ENCODE peak calls at places on chromosomes 1 and 21, in six cellular contexts. N, L, U, E, O and J are unnamed samples.

GRCh38 chr1:157357111-157357510 is 195.2 kb downstream of the FCRL5 start:
- DNase-seq in N (no peak), U (no peak), O (no peak), E (no peak), L (no peak), J (no peak)

GRCh38 chr1:1183221-1183747 is 9.6 kb downstream of the TTLL10 start:
- DNase-seq in E (no peak), L (no peak), U (no peak), O (peak; percentile 46), N (peak; percentile 20), J (peak; percentile 5)

GRCh38 chr1:111205724-111206070 is 5.3 kb upstream of the DENND2D start:
- DNase-seq in O (no peak), E (no peak), L (no peak), N (no peak), U (no peak), J (no peak)

GRCh38 chr1:241992734-241993133 is 6.2 kb downstream of the MAP1LC3C start:
- DNase-seq in L (no peak), E (no peak), N (no peak), U (no peak), O (no peak), J (no peak)

GRCh38 chr1:11885922-11886321 is 27.2 kb upstream of the NPPB start:
- DNase-seq in U (no peak), L (no peak), N (no peak), O (no peak), E (no peak), J (no peak)

GRCh38 chr1:17190526-17190995 is 14.4 kb upstream of the PADI1 start:
- DNase-seq in N (no peak), O (no peak), U (no peak), E (no peak), L (no peak), J (no peak)

GRCh38 chr1:240435996-240436566 is 175.9 kb downstream of the GREM2 start:
- DNase-seq in N (no peak), O (no peak), E (no peak), U (no peak), L (no peak), J (no peak)

GRCh38 chr21:26041441-26042180 is 129.0 kb downstream of the APP start:
- DNase-seq in U (no peak), L (no peak), E (no peak), O (no peak), N (no peak), J (no peak)

GRCh38 chr1:69671363-69672010 is 103.8 kb downstream of the LRRC7 start:
- DNase-seq in O (no peak), E (no peak), N (no peak), L (no peak), U (no peak), J (no peak)

GRCh38 chr21:45412909-45413581 is 8.1 kb downstream of the COL18A1 start:
- DNase-seq in N (peak; percentile 18), U (no peak), O (no peak), L (no peak), E (no peak), J (peak; percentile 8)

GRCh38 chr1:218430346-218430745 is 85.2 kb downstream of the TGFB2 start:
- DNase-seq in L (no peak), E (no peak), O (no peak), U (no peak), N (no peak), J (no peak)

GRCh38 chr1:216045400-216045799 is 377.8 kb downstream of the USH2A start:
- DNase-seq in U (no peak), L (no peak), N (no peak), O (no peak), E (no peak), J (no peak)

GRCh38 chr1:113984710-113985109 is 5.4 kb downstream of the OLFML3 start:
- DNase-seq in U (no peak), N (no peak), O (no peak), L (no peak), E (no peak), J (no peak)

GRCh38 chr1:15220825-15221431 is 26.1 kb upstream of the FHAD1 start:
- DNase-seq in L (no peak), E (no peak), U (peak; percentile 18), N (no peak), O (no peak), J (peak; percentile 54)

GRCh38 chr1:167060141-167061072 is 29.8 kb downstream of the GPA33 start:
- DNase-seq in O (no peak), L (no peak), E (no peak), U (peak; percentile 18), N (no peak), J (no peak)

GRCh38 chr1:5907386-5907785 is 84.8 kb downstream of the NPHP4 start:
- DNase-seq in L (no peak), O (no peak), U (no peak), E (no peak), N (no peak), J (no peak)

GRCh38 chr1:29575826-29576225 is 339.5 kb downstream of the PTPRU start:
- DNase-seq in N (no peak), U (no peak), E (no peak), L (no peak), O (no peak), J (no peak)

GRCh38 chr1:65147424-65148177 is 402 bp upstream of the AK4 start:
- DNase-seq in L (peak; percentile 41), U (peak; percentile 20), N (peak; percentile 84), E (no peak), O (peak; percentile 69), J (peak; percentile 45)

GRCh38 chr1:35499652-35500176 is 57.5 kb downstream of the KIAA0319L start:
- DNase-seq in L (no peak), N (no peak), O (no peak), E (no peak), U (no peak), J (no peak)

GRCh38 chr1:59977075-59977410 is 50.5 kb upstream of the CYP2J2 start:
- DNase-seq in L (no peak), E (no peak), U (no peak), O (no peak), N (no peak), J (no peak)

GRCh38 chr1:55209247-55209646 is 5.9 kb downstream of the USP24 start:
- DNase-seq in U (no peak), O (no peak), L (no peak), E (no peak), N (no peak), J (no peak)

GRCh38 chr1:240004086-240004749 is 87.5 kb upstream of the FMN2 start:
- DNase-seq in U (peak; percentile 46), N (no peak), E (no peak), O (no peak), L (no peak), J (no peak)

GRCh38 chr1:114397601-114398000 is 113.4 kb downstream of the TRIM33 start:
- DNase-seq in N (no peak), O (no peak), E (no peak), L (no peak), U (no peak), J (no peak)

GRCh38 chr1:105492941-105493340 is 1563.5 kb upstream of the PRMT6 start:
- DNase-seq in E (no peak), U (no peak), L (no peak), O (no peak), N (no peak), J (no peak)

GRCh38 chr1:165914136-165914798 is 86.9 kb downstream of the UCK2 start:
- DNase-seq in N (no peak), E (peak; percentile 54), O (no peak), U (peak; percentile 79), L (peak; percentile 69), J (peak; percentile 81)

GRCh38 chr1:190904091-190904695 is 426.5 kb upstream of the BRINP3 start:
- DNase-seq in U (no peak), N (no peak), L (no peak), E (no peak), O (no peak), J (no peak)

GRCh38 chr21:33136898-33137502 is 67.1 kb downstream of the OLIG1 start:
- DNase-seq in N (no peak), O (no peak), L (no peak), U (no peak), E (no peak), J (no peak)

GRCh38 chr1:20411196-20411980 is 74.6 kb downstream of the CAMK2N1 start:
- DNase-seq in N (no peak), E (peak; percentile 60), O (no peak), U (peak; percentile 51), L (no peak), J (no peak)

GRCh38 chr1:6438047-6438525 is 13.5 kb downstream of the ESPN start:
- DNase-seq in L (peak; percentile 54), N (no peak), E (no peak), U (peak; percentile 73), O (no peak), J (peak; percentile 69)

GRCh38 chr1:40840526-40841323 is 21.4 kb downstream of the CITED4 start:
- DNase-seq in O (no peak), N (no peak), L (no peak), E (no peak), U (no peak), J (no peak)
- TF ChIP-seq CTCF in O (no peak), N (no peak), L (no peak), E (no peak), U (no peak), J (no peak)

GRCh38 chr1:151708891-151709290 is 7.7 kb downstream of the CELF3 start:
- DNase-seq in E (no peak), O (no peak), L (no peak), N (no peak), U (no peak), J (no peak)
- H3K4me1 ChIP-seq in E (no peaks in the 10 kb centered on the region), O (peaks cover 4% of the 10 kb centered on the region), L (no peaks in the 10 kb centered on the region), N (no peaks in the 10 kb centered on the region), U (peaks cover 13% of the 10 kb centered on the region), J (no peaks in the 10 kb centered on the region)

DNA sequence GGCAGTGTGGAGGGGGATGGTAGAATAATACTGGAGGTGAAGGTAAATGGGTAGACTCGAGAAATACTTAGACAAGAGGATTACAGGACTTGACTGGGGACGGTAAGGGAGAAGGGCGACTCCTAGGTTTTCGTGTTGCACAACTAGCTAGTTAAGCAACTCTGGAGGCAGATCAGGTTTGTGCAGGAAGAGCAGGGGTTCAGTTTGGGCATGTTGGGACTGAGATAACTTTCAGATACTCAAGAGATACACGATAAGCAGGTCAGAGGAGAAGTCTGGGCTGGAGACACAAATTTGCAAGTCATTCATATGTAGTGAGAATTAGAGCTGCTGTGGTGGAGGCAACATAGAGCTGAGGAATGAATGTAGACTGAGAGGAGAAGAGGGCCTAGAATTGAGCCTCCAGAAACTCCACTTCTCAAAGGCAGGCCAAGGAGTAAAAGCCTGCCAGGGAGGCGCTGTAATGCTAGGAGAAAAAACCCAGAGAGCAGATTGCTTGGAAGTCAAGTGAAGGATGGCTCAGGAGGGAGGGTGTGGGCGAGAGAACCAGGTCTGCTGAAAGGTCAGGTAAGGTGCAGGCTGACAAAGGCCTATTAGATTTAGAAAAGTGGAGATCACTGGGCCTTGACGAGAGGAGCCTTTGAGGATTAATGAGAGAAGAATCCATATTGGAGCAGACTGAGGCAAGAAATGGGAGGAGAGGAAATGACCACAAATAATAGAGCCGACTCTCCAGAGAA is 20.8 kb downstream of the MAB21L3 start:
- DNase-seq in E (no peak), N (no peak), L (no peak), O (no peak), U (no peak), J (no peak)
- TF ChIP-seq POLR2A in E (no peak), N (no peak), L (no peak), O (no peak), U (no peak), J (no peak)

DNA sequence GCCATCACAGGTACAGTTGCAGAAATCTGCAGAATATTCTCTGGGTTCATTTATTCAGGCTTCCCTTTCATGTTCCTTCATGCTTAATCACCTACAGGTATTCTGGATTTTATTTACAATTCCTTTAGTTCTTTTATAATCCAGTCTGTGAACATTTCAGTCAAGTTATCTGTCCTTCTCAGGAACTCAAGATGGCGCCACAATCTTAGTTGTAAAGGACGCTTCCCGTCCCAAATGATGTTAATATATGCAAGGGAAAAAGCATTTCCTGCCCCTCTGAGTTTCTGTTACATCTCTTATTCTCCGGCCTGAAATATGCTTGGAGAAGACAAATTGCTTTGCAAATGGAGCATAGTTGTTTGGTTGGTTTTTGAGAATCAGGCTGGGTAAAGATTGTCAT is 19.3 kb downstream of the F3 start:
- DNase-seq in L (no peak), E (peak; percentile 45), N (no peak), O (no peak), U (peak; percentile 41), J (peak; percentile 33)
- TF ChIP-seq CTCF in L (peak; percentile 45), E (peak; percentile 87), N (peak; percentile 36), O (no peak), U (peak; percentile 45), J (peak; percentile 47)